ENCODE peak calls at places on chromosomes 5 and 9, in nine cellular contexts. One of them, this sample, is unnamed.

GRCh38 chr5:21663082-21663481 is 1190.1 kb downstream of the CDH12 start:
- DNase-seq in AG10803: no peak
- DNase-seq in nucleus accumbens: no peak
- DNase-seq in activated T-helper 1 cell treated with anti-CD3 and anti-CD28 coated beads, Interleukin-2, amount 50 U/mL, for 16 hours: no peak
- DNase-seq in neural crest cell: no peak
- DNase-seq in heart left ventricle: no peak
- DNase-seq in stomach: no peak
- DNase-seq in NCI-H2081: no peak
- DNase-seq in neuronal stem cell: no peak
- DNase-seq in this sample: no peak

GRCh38 chr5:38712416-38712815 is 133.4 kb upstream of the OSMR start:
- DNase-seq in stomach: no peak
- DNase-seq in neural crest cell: no peak
- DNase-seq in heart left ventricle: no peak
- DNase-seq in neuronal stem cell: no peak
- DNase-seq in activated T-helper 1 cell treated with anti-CD3 and anti-CD28 coated beads, Interleukin-2, amount 50 U/mL, for 16 hours: no peak
- DNase-seq in NCI-H2081: no peak
- DNase-seq in nucleus accumbens: no peak
- DNase-seq in AG10803: no peak
- DNase-seq in this sample: no peak

GRCh38 chr9:20620658-20621552 is 1.4 kb downstream of the MLLT3 start:
- DNase-seq in nucleus accumbens: no peak
- DNase-seq in stomach: peak; percentile 53
- DNase-seq in AG10803: peak; percentile 49
- DNase-seq in NCI-H2081: peak; percentile 9
- DNase-seq in neuronal stem cell: peak; percentile 27
- DNase-seq in neural crest cell: peak; percentile 13
- DNase-seq in heart left ventricle: peak; percentile 32
- DNase-seq in activated T-helper 1 cell treated with anti-CD3 and anti-CD28 coated beads, Interleukin-2, amount 50 U/mL, for 16 hours: peak; percentile 42
- DNase-seq in this sample: peak; percentile 53

GRCh38 chr5:127766556-127767335 is 63.6 kb downstream of the CCDC192 start:
- DNase-seq in NCI-H2081: no peak
- DNase-seq in activated T-helper 1 cell treated with anti-CD3 and anti-CD28 coated beads, Interleukin-2, amount 50 U/mL, for 16 hours: no peak
- DNase-seq in stomach: no peak
- DNase-seq in nucleus accumbens: no peak
- DNase-seq in neural crest cell: no peak
- DNase-seq in neuronal stem cell: no peak
- DNase-seq in heart left ventricle: no peak
- DNase-seq in AG10803: peak; percentile 1
- DNase-seq in this sample: peak; percentile 32

GRCh38 chr9:90092512-90092911 is 487.7 kb downstream of the GADD45G start:
- DNase-seq in AG10803: no peak
- DNase-seq in stomach: no peak
- DNase-seq in neuronal stem cell: no peak
- DNase-seq in activated T-helper 1 cell treated with anti-CD3 and anti-CD28 coated beads, Interleukin-2, amount 50 U/mL, for 16 hours: no peak
- DNase-seq in neural crest cell: no peak
- DNase-seq in NCI-H2081: no peak
- DNase-seq in nucleus accumbens: no peak
- DNase-seq in heart left ventricle: no peak
- DNase-seq in this sample: no peak

GRCh38 chr9:107410045-107410819 is 79.3 kb downstream of the KLF4 start:
- DNase-seq in NCI-H2081: no peak
- DNase-seq in heart left ventricle: no peak
- DNase-seq in neural crest cell: no peak
- DNase-seq in AG10803: no peak
- DNase-seq in stomach: no peak
- DNase-seq in neuronal stem cell: no peak
- DNase-seq in activated T-helper 1 cell treated with anti-CD3 and anti-CD28 coated beads, Interleukin-2, amount 50 U/mL, for 16 hours: no peak
- DNase-seq in nucleus accumbens: no peak
- DNase-seq in this sample: no peak

GRCh38 chr9:136566899-136567298 is 21.1 kb upstream of the NOTCH1 start:
- DNase-seq in activated T-helper 1 cell treated with anti-CD3 and anti-CD28 coated beads, Interleukin-2, amount 50 U/mL, for 16 hours: no peak
- DNase-seq in heart left ventricle: peak; percentile 66
- DNase-seq in stomach: peak; percentile 79
- DNase-seq in AG10803: no peak
- DNase-seq in neuronal stem cell: no peak
- DNase-seq in NCI-H2081: no peak
- DNase-seq in neural crest cell: no peak
- DNase-seq in nucleus accumbens: no peak
- DNase-seq in this sample: peak; percentile 39

GRCh38 chr9:107592439-107592838 is 102.9 kb upstream of the KLF4 start:
- DNase-seq in stomach: no peak
- DNase-seq in activated T-helper 1 cell treated with anti-CD3 and anti-CD28 coated beads, Interleukin-2, amount 50 U/mL, for 16 hours: no peak
- DNase-seq in neuronal stem cell: no peak
- DNase-seq in neural crest cell: no peak
- DNase-seq in NCI-H2081: no peak
- DNase-seq in AG10803: no peak
- DNase-seq in heart left ventricle: no peak
- DNase-seq in nucleus accumbens: no peak
- DNase-seq in this sample: no peak

GRCh38 chr9:126379661-126380365 is 53.2 kb downstream of the MVB12B start:
- DNase-seq in stomach: no peak
- DNase-seq in heart left ventricle: no peak
- DNase-seq in AG10803: no peak
- DNase-seq in NCI-H2081: no peak
- DNase-seq in activated T-helper 1 cell treated with anti-CD3 and anti-CD28 coated beads, Interleukin-2, amount 50 U/mL, for 16 hours: no peak
- DNase-seq in nucleus accumbens: no peak
- DNase-seq in neuronal stem cell: no peak
- DNase-seq in neural crest cell: no peak
- DNase-seq in this sample: no peak

GRCh38 chr9:123417289-123418051 is 61.5 kb downstream of the CRB2 start:
- DNase-seq in NCI-H2081: no peak
- DNase-seq in heart left ventricle: no peak
- DNase-seq in stomach: no peak
- DNase-seq in neural crest cell: no peak
- DNase-seq in activated T-helper 1 cell treated with anti-CD3 and anti-CD28 coated beads, Interleukin-2, amount 50 U/mL, for 16 hours: no peak
- DNase-seq in nucleus accumbens: no peak
- DNase-seq in AG10803: no peak
- DNase-seq in neuronal stem cell: no peak
- DNase-seq in this sample: no peak

GRCh38 chr5:153824909-153825308 is 213.8 kb downstream of the FAM114A2 start:
- DNase-seq in nucleus accumbens: no peak
- DNase-seq in stomach: no peak
- DNase-seq in neural crest cell: no peak
- DNase-seq in heart left ventricle: no peak
- DNase-seq in NCI-H2081: no peak
- DNase-seq in activated T-helper 1 cell treated with anti-CD3 and anti-CD28 coated beads, Interleukin-2, amount 50 U/mL, for 16 hours: no peak
- DNase-seq in neuronal stem cell: no peak
- DNase-seq in AG10803: no peak
- DNase-seq in this sample: no peak

GRCh38 chr9:88044200-88044599 is 69.9 kb upstream of the CDK20 start:
- DNase-seq in NCI-H2081: no peak
- DNase-seq in nucleus accumbens: no peak
- DNase-seq in activated T-helper 1 cell treated with anti-CD3 and anti-CD28 coated beads, Interleukin-2, amount 50 U/mL, for 16 hours: no peak
- DNase-seq in stomach: no peak
- DNase-seq in AG10803: no peak
- DNase-seq in heart left ventricle: no peak
- DNase-seq in neuronal stem cell: no peak
- DNase-seq in neural crest cell: no peak
- DNase-seq in this sample: no peak

GRCh38 chr5:80569961-80570786 is at the start of gene ANKRD34B:
- DNase-seq in heart left ventricle: no peak
- DNase-seq in nucleus accumbens: no peak
- DNase-seq in stomach: no peak
- DNase-seq in NCI-H2081: peak; percentile 31
- DNase-seq in neural crest cell: peak; percentile 17
- DNase-seq in AG10803: no peak
- DNase-seq in neuronal stem cell: peak; percentile 42
- DNase-seq in activated T-helper 1 cell treated with anti-CD3 and anti-CD28 coated beads, Interleukin-2, amount 50 U/mL, for 16 hours: no peak
- DNase-seq in this sample: no peak

GRCh38 chr5:176629853-176630680 is at the start of the genes EIF4E1B and SNCB:
- DNase-seq in stomach: no peak
- DNase-seq in AG10803: no peak
- DNase-seq in NCI-H2081: peak; percentile 74
- DNase-seq in nucleus accumbens: no peak
- DNase-seq in neural crest cell: peak; percentile 53
- DNase-seq in activated T-helper 1 cell treated with anti-CD3 and anti-CD28 coated beads, Interleukin-2, amount 50 U/mL, for 16 hours: peak; percentile 21
- DNase-seq in neuronal stem cell: peak; percentile 60
- DNase-seq in heart left ventricle: no peak
- DNase-seq in this sample: no peak

GRCh38 chr5:165143727-165144210 is 1638.3 kb downstream of the MAT2B start:
- DNase-seq in AG10803: no peak
- DNase-seq in neural crest cell: no peak
- DNase-seq in stomach: no peak
- DNase-seq in heart left ventricle: no peak
- DNase-seq in NCI-H2081: no peak
- DNase-seq in nucleus accumbens: no peak
- DNase-seq in activated T-helper 1 cell treated with anti-CD3 and anti-CD28 coated beads, Interleukin-2, amount 50 U/mL, for 16 hours: no peak
- DNase-seq in neuronal stem cell: no peak
- DNase-seq in this sample: no peak

This sample was measured in fibroblast of the aortic adventitia.